ENCODE peak calls at places on chromosomes 12 and 14, in nine cellular contexts. One of them, this sample, is unnamed.

GRCh38 chr12:28313631-28314030 is 123.4 kb downstream of the CCDC91 start:
- DNase-seq in iris pigment epithelial cell: peak
- DNase-seq in NCI-H1930: no peak
- DNase-seq in stimulated activated CD8-positive, alpha-beta memory T cell treated with anti-CD3 and anti-CD28 coated beads, Interleukin-12 subunit alpha, Interleukin-12 subunit beta, amount 100 ng/mL, for 4 hours: no peak
- DNase-seq in GOT3: no peak
- DNase-seq in mucosa of gallbladder: no peak
- DNase-seq in effector memory CD4-positive, alpha-beta T cell: no peak
- DNase-seq in tibial artery: no peak
- DNase-seq in globus pallidus: peak
- DNase-seq in this sample: no peak

GRCh38 chr12:124622326-124622725 is 54.9 kb upstream of the NCOR2 start:
- DNase-seq in iris pigment epithelial cell: no peak
- DNase-seq in effector memory CD4-positive, alpha-beta T cell: no peak
- DNase-seq in globus pallidus: no peak
- DNase-seq in mucosa of gallbladder: no peak
- DNase-seq in stimulated activated CD8-positive, alpha-beta memory T cell treated with anti-CD3 and anti-CD28 coated beads, Interleukin-12 subunit alpha, Interleukin-12 subunit beta, amount 100 ng/mL, for 4 hours: no peak
- DNase-seq in NCI-H1930: no peak
- DNase-seq in GOT3: no peak
- DNase-seq in tibial artery: no peak
- DNase-seq in this sample: no peak

GRCh38 chr14:33720388-33720787 is 230.5 kb downstream of the EGLN3 start:
- DNase-seq in GOT3: no peak
- DNase-seq in iris pigment epithelial cell: no peak
- DNase-seq in stimulated activated CD8-positive, alpha-beta memory T cell treated with anti-CD3 and anti-CD28 coated beads, Interleukin-12 subunit alpha, Interleukin-12 subunit beta, amount 100 ng/mL, for 4 hours: no peak
- DNase-seq in NCI-H1930: no peak
- DNase-seq in mucosa of gallbladder: no peak
- DNase-seq in effector memory CD4-positive, alpha-beta T cell: no peak
- DNase-seq in tibial artery: no peak
- DNase-seq in globus pallidus: no peak
- DNase-seq in this sample: no peak

GRCh38 chr14:57846631-57847030 is 19.3 kb downstream of the SLC35F4 start:
- DNase-seq in iris pigment epithelial cell: no peak
- DNase-seq in globus pallidus: no peak
- DNase-seq in GOT3: no peak
- DNase-seq in effector memory CD4-positive, alpha-beta T cell: no peak
- DNase-seq in tibial artery: no peak
- DNase-seq in mucosa of gallbladder: no peak
- DNase-seq in NCI-H1930: no peak
- DNase-seq in stimulated activated CD8-positive, alpha-beta memory T cell treated with anti-CD3 and anti-CD28 coated beads, Interleukin-12 subunit alpha, Interleukin-12 subunit beta, amount 100 ng/mL, for 4 hours: no peak
- DNase-seq in this sample: no peak

GRCh38 chr14:94685681-94686485 is 73.7 kb downstream of the SERPINA3 start:
- DNase-seq in mucosa of gallbladder: no peak
- DNase-seq in tibial artery: no peak
- DNase-seq in globus pallidus: no peak
- DNase-seq in effector memory CD4-positive, alpha-beta T cell: no peak
- DNase-seq in NCI-H1930: no peak
- DNase-seq in iris pigment epithelial cell: no peak
- DNase-seq in stimulated activated CD8-positive, alpha-beta memory T cell treated with anti-CD3 and anti-CD28 coated beads, Interleukin-12 subunit alpha, Interleukin-12 subunit beta, amount 100 ng/mL, for 4 hours: no peak
- DNase-seq in GOT3: no peak
- DNase-seq in this sample: no peak

GRCh38 chr12:124413401-124413800 is 118.5 kb downstream of the RFLNA start:
- DNase-seq in NCI-H1930: no peak
- DNase-seq in GOT3: no peak
- DNase-seq in iris pigment epithelial cell: no peak
- DNase-seq in globus pallidus: peak
- DNase-seq in mucosa of gallbladder: no peak
- DNase-seq in effector memory CD4-positive, alpha-beta T cell: no peak
- DNase-seq in tibial artery: no peak
- DNase-seq in stimulated activated CD8-positive, alpha-beta memory T cell treated with anti-CD3 and anti-CD28 coated beads, Interleukin-12 subunit alpha, Interleukin-12 subunit beta, amount 100 ng/mL, for 4 hours: no peak
- DNase-seq in this sample: no peak

GRCh38 chr14:73726025-73726961 is 12.1 kb upstream of the PNMA1 start:
- DNase-seq in tibial artery: no peak
- DNase-seq in globus pallidus: no peak
- DNase-seq in effector memory CD4-positive, alpha-beta T cell: no peak
- DNase-seq in GOT3: no peak
- DNase-seq in mucosa of gallbladder: no peak
- DNase-seq in stimulated activated CD8-positive, alpha-beta memory T cell treated with anti-CD3 and anti-CD28 coated beads, Interleukin-12 subunit alpha, Interleukin-12 subunit beta, amount 100 ng/mL, for 4 hours: no peak
- DNase-seq in iris pigment epithelial cell: no peak
- DNase-seq in NCI-H1930: no peak
- DNase-seq in this sample: no peak

GRCh38 chr14:92603309-92604257 is 90.0 kb downstream of the RIN3 start:
- DNase-seq in NCI-H1930: no peak
- DNase-seq in tibial artery: peak
- DNase-seq in iris pigment epithelial cell: peak
- DNase-seq in stimulated activated CD8-positive, alpha-beta memory T cell treated with anti-CD3 and anti-CD28 coated beads, Interleukin-12 subunit alpha, Interleukin-12 subunit beta, amount 100 ng/mL, for 4 hours: peak
- DNase-seq in effector memory CD4-positive, alpha-beta T cell: no peak
- DNase-seq in GOT3: no peak
- DNase-seq in mucosa of gallbladder: peak
- DNase-seq in globus pallidus: peak
- DNase-seq in this sample: no peak

GRCh38 chr12:630656-631632 is 32.3 kb downstream of the NINJ2 start:
- DNase-seq in stimulated activated CD8-positive, alpha-beta memory T cell treated with anti-CD3 and anti-CD28 coated beads, Interleukin-12 subunit alpha, Interleukin-12 subunit beta, amount 100 ng/mL, for 4 hours: peak
- DNase-seq in effector memory CD4-positive, alpha-beta T cell: peak
- DNase-seq in GOT3: no peak
- DNase-seq in tibial artery: peak
- DNase-seq in iris pigment epithelial cell: no peak
- DNase-seq in mucosa of gallbladder: peak
- DNase-seq in globus pallidus: no peak
- DNase-seq in NCI-H1930: no peak
- DNase-seq in this sample: peak

GRCh38 chr12:13941258-13942249 is 39.8 kb downstream of the GRIN2B start:
- DNase-seq in GOT3: no peak
- DNase-seq in stimulated activated CD8-positive, alpha-beta memory T cell treated with anti-CD3 and anti-CD28 coated beads, Interleukin-12 subunit alpha, Interleukin-12 subunit beta, amount 100 ng/mL, for 4 hours: no peak
- DNase-seq in NCI-H1930: peak
- DNase-seq in mucosa of gallbladder: peak
- DNase-seq in globus pallidus: peak
- DNase-seq in effector memory CD4-positive, alpha-beta T cell: no peak
- DNase-seq in tibial artery: peak
- DNase-seq in iris pigment epithelial cell: peak
- DNase-seq in this sample: no peak

GRCh38 chr12:113808095-113808951 is 157.8 kb downstream of the RBM19 start:
- DNase-seq in globus pallidus: no peak
- DNase-seq in iris pigment epithelial cell: no peak
- DNase-seq in NCI-H1930: no peak
- DNase-seq in tibial artery: no peak
- DNase-seq in GOT3: no peak
- DNase-seq in effector memory CD4-positive, alpha-beta T cell: no peak
- DNase-seq in stimulated activated CD8-positive, alpha-beta memory T cell treated with anti-CD3 and anti-CD28 coated beads, Interleukin-12 subunit alpha, Interleukin-12 subunit beta, amount 100 ng/mL, for 4 hours: no peak
- DNase-seq in mucosa of gallbladder: no peak
- DNase-seq in this sample: no peak

GRCh38 chr12:110928700-110929099 is 8.3 kb upstream of the MYL2 start:
- DNase-seq in iris pigment epithelial cell: no peak
- DNase-seq in effector memory CD4-positive, alpha-beta T cell: no peak
- DNase-seq in mucosa of gallbladder: no peak
- DNase-seq in NCI-H1930: no peak
- DNase-seq in tibial artery: no peak
- DNase-seq in stimulated activated CD8-positive, alpha-beta memory T cell treated with anti-CD3 and anti-CD28 coated beads, Interleukin-12 subunit alpha, Interleukin-12 subunit beta, amount 100 ng/mL, for 4 hours: no peak
- DNase-seq in GOT3: no peak
- DNase-seq in globus pallidus: no peak
- DNase-seq in this sample: no peak

GRCh38 chr14:74018704-74019407 is at the start of the genes BBOF1 and ENTPD5:
- DNase-seq in NCI-H1930: peak
- DNase-seq in stimulated activated CD8-positive, alpha-beta memory T cell treated with anti-CD3 and anti-CD28 coated beads, Interleukin-12 subunit alpha, Interleukin-12 subunit beta, amount 100 ng/mL, for 4 hours: peak
- DNase-seq in globus pallidus: peak
- DNase-seq in iris pigment epithelial cell: peak
- DNase-seq in tibial artery: peak
- DNase-seq in GOT3: peak
- DNase-seq in mucosa of gallbladder: peak
- DNase-seq in effector memory CD4-positive, alpha-beta T cell: peak
- DNase-seq in this sample: peak

GRCh38 chr12:46402451-46402850 is 29.9 kb upstream of the SLC38A2 start:
- DNase-seq in GOT3: no peak
- DNase-seq in effector memory CD4-positive, alpha-beta T cell: no peak
- DNase-seq in tibial artery: peak
- DNase-seq in stimulated activated CD8-positive, alpha-beta memory T cell treated with anti-CD3 and anti-CD28 coated beads, Interleukin-12 subunit alpha, Interleukin-12 subunit beta, amount 100 ng/mL, for 4 hours: no peak
- DNase-seq in NCI-H1930: no peak
- DNase-seq in globus pallidus: no peak
- DNase-seq in iris pigment epithelial cell: peak
- DNase-seq in mucosa of gallbladder: no peak
- DNase-seq in this sample: no peak

GRCh38 chr14:53710615-53711014 is 246.0 kb downstream of the BMP4 start:
- DNase-seq in mucosa of gallbladder: no peak
- DNase-seq in NCI-H1930: no peak
- DNase-seq in stimulated activated CD8-positive, alpha-beta memory T cell treated with anti-CD3 and anti-CD28 coated beads, Interleukin-12 subunit alpha, Interleukin-12 subunit beta, amount 100 ng/mL, for 4 hours: no peak
- DNase-seq in globus pallidus: no peak
- DNase-seq in effector memory CD4-positive, alpha-beta T cell: no peak
- DNase-seq in tibial artery: no peak
- DNase-seq in iris pigment epithelial cell: no peak
- DNase-seq in GOT3: no peak
- DNase-seq in this sample: no peak